ENCODE peak calls at places on chromosomes 5 and 9, in seven cellular contexts. G is GM10248, V is spleen, Y is GM06990, I is endothelial cell, E is mammary epithelial cell, H is PC-9. O is an unnamed sample.

GRCh38 chr5:90529939-90530677 is 724 bp upstream of the LYSMD3 start:
- DNase-seq in I (peak), V (no peak), E (peak), H (peak), G (peak), Y (no peak), O (peak)

GRCh38 chr9:1018121-1018520 is 32.0 kb upstream of the DMRT2 start:
- DNase-seq in E (no peak), H (no peak), G (peak), Y (no peak), V (no peak), I (peak), O (no peak)

GRCh38 chr5:180670586-180671359 is 21.4 kb upstream of the FLT4 start:
- DNase-seq in G (peak), E (peak), Y (no peak), I (peak), H (no peak), V (no peak), O (peak)

GRCh38 chr9:92781902-92782301 is 17.3 kb upstream of the BICD2 start:
- DNase-seq in V (no peak), E (peak), G (no peak), Y (no peak), H (peak), I (no peak), O (no peak)

GRCh38 chr9:33329117-33329563 is 38.8 kb downstream of the NFX1 start:
- DNase-seq in Y (no peak), E (peak), V (no peak), H (peak), I (no peak), G (no peak), O (peak)

GRCh38 chr9:110446171-110446570 is 108.5 kb upstream of the TXNDC8 start:
- DNase-seq in V (no peak), I (no peak), H (no peak), G (no peak), Y (no peak), E (peak), O (no peak)

GRCh38 chr9:134656334-134657034 is 14.9 kb downstream of the COL5A1 start:
- DNase-seq in G (no peak), I (no peak), Y (no peak), E (no peak), H (no peak), V (peak), O (no peak)

GRCh38 chr5:6592611-6593010 is 40.2 kb downstream of the NSUN2 start:
- DNase-seq in H (no peak), I (no peak), G (no peak), E (peak), Y (no peak), V (no peak), O (no peak)

GRCh38 chr9:137353223-137354152 is 51.4 kb upstream of the NRARP start:
- DNase-seq in I (no peak), H (no peak), Y (no peak), V (peak), G (peak), E (no peak), O (peak)

GRCh38 chr5:138033275-138033808 is 463 bp upstream of the FAM13B start:
- DNase-seq in I (peak), G (no peak), V (no peak), E (peak), H (no peak), Y (no peak), O (no peak)

GRCh38 chr9:88571417-88571816 is 36.4 kb downstream of the NXNL2 start:
- DNase-seq in E (no peak), G (no peak), H (no peak), Y (no peak), V (no peak), I (no peak), O (no peak)

GRCh38 chr9:101711330-101711941 is 27.0 kb downstream of the GRIN3A start:
- DNase-seq in Y (no peak), E (peak), V (no peak), H (no peak), G (peak), I (peak), O (no peak)

GRCh38 chr5:138661991-138662434 is 86.8 kb upstream of the HSPA9 start:
- DNase-seq in I (no peak), Y (no peak), H (no peak), V (no peak), G (no peak), E (no peak), O (no peak)

GRCh38 chr9:15416880-15417279 is 5.8 kb upstream of the SNAPC3 start:
- DNase-seq in Y (no peak), H (peak), V (no peak), G (peak), I (peak), E (peak), O (no peak)

GRCh38 chr5:172973127-172973916 is 10.2 kb upstream of the ATP6V0E1 start:
- DNase-seq in E (no peak), G (no peak), H (no peak), I (no peak), V (no peak), Y (no peak), O (no peak)

GRCh38 chr5:308672-309271 is 12.7 kb upstream of the AHRR start:
- DNase-seq in G (peak), V (no peak), H (no peak), I (no peak), E (no peak), Y (no peak), O (peak)

GRCh38 chr5:180830253-180831138 is 27.9 kb upstream of the MGAT1 start:
- DNase-seq in V (peak), E (peak), Y (no peak), I (no peak), H (no peak), G (peak), O (peak)

GRCh38 chr9:97397220-97397619 is 14.7 kb upstream of the TDRD7 start:
- DNase-seq in V (no peak), Y (no peak), G (no peak), I (no peak), E (peak), H (no peak), O (no peak)

GRCh38 chr5:133610489-133611356 is 1.6 kb downstream of the FSTL4 start:
- DNase-seq in H (no peak), I (peak), V (peak), E (peak), G (peak), Y (peak), O (peak)

GRCh38 chr5:129509363-129509762 is 49.3 kb downstream of the ADAMTS19 start:
- DNase-seq in H (no peak), G (no peak), V (no peak), Y (no peak), I (no peak), E (no peak), O (no peak)

GRCh38 chr5:180166168-180166567 is 42.8 kb downstream of the RASGEF1C start:
- DNase-seq in H (no peak), Y (no peak), I (no peak), G (no peak), V (no peak), E (no peak), O (no peak)

GRCh38 chr9:72539824-72540347 is 18.5 kb downstream of the TMC1 start:
- DNase-seq in H (no peak), Y (no peak), E (peak), I (no peak), G (no peak), V (no peak), O (no peak)

GRCh38 chr5:10695759-10696543 is 65.1 kb downstream of the DAP start:
- DNase-seq in I (no peak), E (no peak), V (no peak), H (no peak), Y (no peak), G (no peak), O (no peak)

GRCh38 chr5:125480901-125481300 is 734.5 kb upstream of the ZNF608 start:
- DNase-seq in I (no peak), Y (no peak), G (no peak), E (no peak), V (no peak), H (no peak), O (no peak)

GRCh38 chr5:33781286-33781685 is 110.5 kb downstream of the ADAMTS12 start:
- DNase-seq in E (peak), I (no peak), H (no peak), V (no peak), Y (no peak), G (no peak), O (no peak)

GRCh38 chr9:122144836-122145235 is 14.7 kb downstream of the NDUFA8 start:
- DNase-seq in G (no peak), E (no peak), V (no peak), I (no peak), Y (no peak), H (no peak), O (no peak)
- TF ChIP-seq CTCF in G (peak), E (peak), V (no peak), I (no peak), Y (peak), H (no peak), O (peak)

DNA sequence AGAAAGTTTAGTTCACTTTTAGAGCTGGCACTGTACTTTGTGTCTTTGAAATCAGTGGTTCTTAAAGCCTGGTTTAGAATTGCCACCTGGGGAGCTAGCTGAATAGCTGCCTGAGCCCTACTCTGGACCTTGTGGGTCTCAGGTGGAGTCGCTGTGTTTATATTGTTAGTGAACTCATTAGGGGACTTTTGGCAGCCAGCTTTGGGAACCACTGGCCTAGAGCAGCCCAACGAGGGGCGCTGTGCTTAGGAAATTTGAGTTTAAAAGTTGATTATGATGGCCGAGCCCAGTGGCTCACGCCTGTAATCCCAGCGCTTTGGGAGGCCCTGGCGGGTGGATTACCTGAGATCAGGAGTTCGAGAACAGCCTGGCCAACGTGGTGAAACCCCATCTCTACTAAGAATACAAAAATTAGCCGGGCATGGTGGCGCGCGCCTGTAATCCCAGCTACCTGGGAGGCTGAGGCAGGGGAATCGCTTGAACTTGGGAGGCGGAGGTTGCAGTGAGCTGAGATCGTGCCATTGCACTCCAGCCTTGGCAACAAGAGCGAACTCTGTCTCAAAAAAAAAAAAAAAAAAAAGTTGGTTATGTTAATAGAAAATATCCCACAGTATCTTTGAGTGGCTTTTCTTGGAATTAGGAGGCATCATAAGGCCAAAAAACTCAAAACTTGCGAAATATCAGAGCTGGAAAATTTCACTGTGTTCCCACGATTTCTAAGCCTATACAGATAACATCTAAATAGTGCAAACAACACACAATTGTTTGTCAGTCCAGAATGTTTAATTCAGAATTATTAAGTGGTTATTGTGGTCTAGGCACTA is 781 bp downstream of the MCCC2 start:
- DNase-seq in I (no peak), G (peak), V (no peak), E (no peak), Y (no peak), H (no peak), O (no peak)
- TF ChIP-seq CTCF in I (no peak), G (peak), V (no peak), E (no peak), Y (no peak), H (no peak), O (no peak)

GRCh38 chr9:132768932-132769894 is 98.9 kb downstream of the GTF3C4 start:
- DNase-seq in G (peak), E (peak), Y (peak), V (peak), I (peak), H (no peak), O (peak)
- TF ChIP-seq CTCF in G (peak), E (peak), Y (peak), V (peak), I (peak), H (peak), O (peak)

DNA sequence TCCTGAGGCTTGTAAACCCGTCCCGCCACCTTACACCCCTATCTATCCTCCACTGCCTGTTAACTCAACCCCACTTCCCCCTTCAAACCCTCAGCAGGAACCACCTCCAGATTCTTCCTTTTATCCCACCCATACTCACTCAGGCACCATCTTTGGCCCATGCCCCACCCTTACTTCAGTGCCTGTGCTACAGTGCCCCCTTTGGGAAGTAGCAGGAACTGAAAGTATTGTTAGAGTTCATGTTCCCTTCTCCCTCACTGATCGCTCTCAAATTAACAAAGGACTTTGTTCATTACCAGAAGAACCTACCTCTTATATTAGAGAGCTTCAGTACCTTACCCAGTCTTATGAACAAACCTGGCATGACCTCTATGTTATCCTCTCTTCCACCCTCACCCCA is 92.2 kb upstream of the MOCS2 start:
- DNase-seq in I (no peak), E (no peak), V (no peak), G (no peak), Y (no peak), H (no peak), O (no peak)
- TF ChIP-seq CTCF in I (peak), E (peak), V (no peak), G (peak), Y (peak), H (peak), O (no peak)

GRCh38 chr5:178551059-178551458 is 39.1 kb downstream of the COL23A1 start:
- DNase-seq in V (no peak), Y (no peak), E (no peak), G (no peak), H (peak), I (no peak), O (no peak)
- TF ChIP-seq CTCF in V (peak), Y (peak), E (peak), G (peak), H (peak), I (peak), O (peak)

GRCh38 chr5:124043456-124043855 is 531.5 kb downstream of the CSNK1G3 start:
- DNase-seq in Y (no peak), G (no peak), H (no peak), V (no peak), I (no peak), E (no peak), O (no peak)
- TF ChIP-seq CTCF in Y (no peak), G (no peak), H (no peak), V (no peak), I (no peak), E (peak), O (no peak)